ENCODE peak calls at places on chromosomes 16 and 17, in eight cellular contexts. W, V, O, Y, K, P, T and U are unnamed samples.

GRCh38 chr16:53504665-53505064 is 1.7 kb upstream of the AKTIP start:
- DNase-seq in W (no peak), V (peak), O (peak), Y (no peak), K (no peak), P (no peak), T (no peak), U (no peak)

GRCh38 chr16:55171241-55171640 is 152.8 kb upstream of the IRX6 start:
- DNase-seq in W (no peak), V (no peak), O (no peak), Y (no peak), K (no peak), P (no peak), T (no peak), U (no peak)

GRCh38 chr17:71085238-71086033 is 916.1 kb downstream of the KCNJ2 start:
- DNase-seq in W (no peak), V (peak), O (no peak), Y (peak), K (peak), P (no peak), T (no peak), U (no peak)

GRCh38 chr17:6186998-6187397 is 116.8 kb downstream of the WSCD1 start:
- DNase-seq in W (no peak), V (peak), O (no peak), Y (no peak), K (no peak), P (no peak), T (no peak), U (no peak)

GRCh38 chr16:21685034-21685455 is 21.3 kb downstream of the OTOA start:
- DNase-seq in W (no peak), V (peak), O (no peak), Y (no peak), K (no peak), P (no peak), T (no peak), U (no peak)

GRCh38 chr17:50267074-50267841 is 7.0 kb upstream of the TMEM92 start:
- DNase-seq in W (no peak), V (peak), O (peak), Y (no peak), K (no peak), P (no peak), T (no peak), U (no peak)

GRCh38 chr17:49942918-49943317 is 26.1 kb upstream of the DLX4 start:
- DNase-seq in W (no peak), V (no peak), O (no peak), Y (no peak), K (no peak), P (no peak), T (no peak), U (no peak)

GRCh38 chr17:50593321-50593720 is 32.8 kb downstream of the CACNA1G start:
- DNase-seq in W (no peak), V (peak), O (no peak), Y (no peak), K (no peak), P (no peak), T (peak), U (no peak)

GRCh38 chr16:13316008-13316407 is 414.6 kb downstream of the SHISA9 start:
- DNase-seq in W (no peak), V (no peak), O (no peak), Y (no peak), K (peak), P (no peak), T (no peak), U (no peak)

GRCh38 chr16:56258508-56259424 is 67.5 kb downstream of the GNAO1 start:
- DNase-seq in W (no peak), V (no peak), O (no peak), Y (no peak), K (no peak), P (no peak), T (no peak), U (no peak)

GRCh38 chr17:58121925-58122324 is 26.3 kb upstream of the OR4D1 start:
- DNase-seq in W (peak), V (peak), O (peak), Y (peak), K (peak), P (no peak), T (peak), U (no peak)

GRCh38 chr17:78817123-78817522 is 23.5 kb downstream of the USP36 start:
- DNase-seq in W (no peak), V (no peak), O (no peak), Y (no peak), K (no peak), P (no peak), T (no peak), U (no peak)

GRCh38 chr16:89341697-89342694 is 124.5 kb downstream of the ZNF778 start:
- DNase-seq in W (no peak), V (no peak), O (no peak), Y (no peak), K (no peak), P (no peak), T (no peak), U (no peak)